ENCODE peak calls at places on chromosomes 13 and 19, in four cellular contexts. One of them, this sample, is unnamed.

GRCh38 chr19:38656171-38656981 is 8.9 kb downstream of the ACTN4 start:
- DNase-seq in HL-60: no peak
- DNase-seq in K562: no peak
- DNase-seq in GM12878: no peak
- DNase-seq in this sample: no peak

GRCh38 chr19:8334458-8335342 is 8.4 kb downstream of the KANK3 start:
- DNase-seq in HL-60: peak
- DNase-seq in K562: peak
- DNase-seq in GM12878: no peak
- DNase-seq in this sample: peak

GRCh38 chr13:107669356-107669755 is 546.0 kb downstream of the LIG4 start:
- DNase-seq in HL-60: no peak
- DNase-seq in K562: no peak
- DNase-seq in GM12878: no peak
- DNase-seq in this sample: no peak

GRCh38 chr13:97878421-97879375 is 74.8 kb upstream of the IPO5 start:
- DNase-seq in HL-60: no peak
- DNase-seq in K562: no peak
- DNase-seq in GM12878: no peak
- DNase-seq in this sample: no peak

GRCh38 chr19:45574526-45574925 is 10.1 kb downstream of the OPA3 start:
- DNase-seq in HL-60: no peak
- DNase-seq in K562: no peak
- DNase-seq in GM12878: no peak
- DNase-seq in this sample: no peak

GRCh38 chr19:372306-372890 is 27.8 kb upstream of the MIER2 start:
- DNase-seq in HL-60: no peak
- DNase-seq in K562: no peak
- DNase-seq in GM12878: no peak
- DNase-seq in this sample: no peak

GRCh38 chr19:55069859-55070225 is 5.8 kb upstream of the EPS8L1 start:
- DNase-seq in HL-60: no peak
- DNase-seq in K562: no peak
- DNase-seq in GM12878: no peak
- DNase-seq in this sample: no peak

GRCh38 chr19:35861640-35862160 is 5.0 kb downstream of the KIRREL2 start:
- DNase-seq in HL-60: no peak
- DNase-seq in K562: no peak
- DNase-seq in GM12878: no peak
- DNase-seq in this sample: no peak

GRCh38 chr19:45249261-45250033 is 1.6 kb upstream of the MARK4 start:
- DNase-seq in HL-60: no peak
- DNase-seq in K562: no peak
- DNase-seq in GM12878: no peak
- DNase-seq in this sample: no peak

GRCh38 chr13:24199016-24199415 is 38.5 kb downstream of the SPATA13 start:
- DNase-seq in HL-60: no peak
- DNase-seq in K562: no peak
- DNase-seq in GM12878: no peak
- DNase-seq in this sample: no peak

GRCh38 chr13:64993514-64994164 is 2236.5 kb downstream of the PCDH9 start:
- DNase-seq in HL-60: no peak
- DNase-seq in K562: no peak
- DNase-seq in GM12878: peak
- DNase-seq in this sample: no peak

GRCh38 chr19:3687774-3688706 is 12.2 kb downstream of the PIP5K1C start:
- DNase-seq in HL-60: no peak
- DNase-seq in K562: no peak
- DNase-seq in GM12878: no peak
- DNase-seq in this sample: peak

GRCh38 chr19:50835785-50836542 is 2.6 kb upstream of the KLK15 start:
- DNase-seq in HL-60: peak
- DNase-seq in K562: peak
- DNase-seq in GM12878: peak
- DNase-seq in this sample: peak

GRCh38 chr13:111123649-111124048 is 8.5 kb downstream of the ARHGEF7 start:
- DNase-seq in HL-60: no peak
- DNase-seq in K562: no peak
- DNase-seq in GM12878: no peak
- DNase-seq in this sample: no peak

GRCh38 chr13:50512602-50513527 is 330.6 kb downstream of the DLEU7 start:
- DNase-seq in HL-60: peak
- DNase-seq in K562: peak
- DNase-seq in GM12878: no peak
- DNase-seq in this sample: peak

GRCh38 chr19:20072936-20073335 is 4.9 kb upstream of the ZNF90 start:
- DNase-seq in HL-60: no peak
- DNase-seq in K562: no peak
- DNase-seq in GM12878: no peak
- DNase-seq in this sample: no peak

GRCh38 chr19:19470579-19470978 is 44.8 kb downstream of the TSSK6 start:
- DNase-seq in HL-60: no peak
- DNase-seq in K562: no peak
- DNase-seq in GM12878: no peak
- DNase-seq in this sample: no peak

GRCh38 chr13:34752561-34752960 is 189.5 kb upstream of the NBEA start:
- DNase-seq in HL-60: no peak
- DNase-seq in K562: no peak
- DNase-seq in GM12878: no peak
- DNase-seq in this sample: no peak

GRCh38 chr19:18684642-18684993 is 1.1 kb downstream of the CRTC1 start:
- DNase-seq in HL-60: no peak
- DNase-seq in K562: no peak
- DNase-seq in GM12878: no peak
- DNase-seq in this sample: no peak

GRCh38 chr13:46639033-46639981 is 86.3 kb downstream of the LRCH1 start:
- DNase-seq in HL-60: no peak
- DNase-seq in K562: no peak
- DNase-seq in GM12878: peak
- DNase-seq in this sample: no peak

GRCh38 chr13:43664700-43665191 is 122.0 kb downstream of the ENOX1 start:
- DNase-seq in HL-60: no peak
- DNase-seq in K562: no peak
- DNase-seq in GM12878: no peak
- DNase-seq in this sample: no peak

GRCh38 chr13:97020194-97020593 is 25.9 kb upstream of the OXGR1 start:
- DNase-seq in HL-60: no peak
- DNase-seq in K562: no peak
- DNase-seq in GM12878: no peak
- DNase-seq in this sample: no peak

GRCh38 chr19:18292460-18292809 is 11.0 kb upstream of the JUND start:
- DNase-seq in HL-60: no peak
- DNase-seq in K562: no peak
- DNase-seq in GM12878: no peak
- DNase-seq in this sample: no peak

GRCh38 chr19:53086949-53087348 is 16.3 kb downstream of the ZNF160 start:
- DNase-seq in HL-60: no peak
- DNase-seq in K562: no peak
- DNase-seq in GM12878: no peak
- DNase-seq in this sample: no peak

GRCh38 chr19:53101518-53101917 is 1.7 kb downstream of the ZNF160 start:
- DNase-seq in HL-60: no peak
- DNase-seq in K562: peak
- DNase-seq in GM12878: no peak
- DNase-seq in this sample: peak

GRCh38 chr13:27981006-27981708 is 7.3 kb downstream of the URAD start:
- DNase-seq in HL-60: no peak
- DNase-seq in K562: no peak
- DNase-seq in GM12878: no peak
- DNase-seq in this sample: no peak

GRCh38 chr19:55613930-55614710 is 8.7 kb downstream of the ZNF865 start:
- DNase-seq in HL-60: no peak
- DNase-seq in K562: no peak
- DNase-seq in GM12878: no peak
- DNase-seq in this sample: no peak

GRCh38 chr19:36688058-36688457 is 646 bp downstream of the ZNF567 start:
- DNase-seq in HL-60: no peak
- DNase-seq in K562: no peak
- DNase-seq in GM12878: no peak
- DNase-seq in this sample: no peak

GRCh38 chr19:1828279-1829238 is 16.5 kb upstream of the ATP8B3 start:
- DNase-seq in HL-60: no peak
- DNase-seq in K562: no peak
- DNase-seq in GM12878: no peak
- DNase-seq in this sample: no peak
- TF ChIP-seq POLR2AphosphoS5 in HL-60: peak
- TF ChIP-seq POLR2AphosphoS5 in K562: no peak
- TF ChIP-seq POLR2AphosphoS5 in GM12878: no peak
- TF ChIP-seq POLR2AphosphoS5 in this sample: peak

GRCh38 chr13:48507024-48507423 is 25.9 kb downstream of the RCBTB2 start:
- DNase-seq in HL-60: no peak
- DNase-seq in K562: no peak
- DNase-seq in GM12878: no peak
- DNase-seq in this sample: no peak

GRCh38 chr13:48508001-48508400 is 24.9 kb downstream of the RCBTB2 start:
- DNase-seq in HL-60: no peak
- DNase-seq in K562: no peak
- DNase-seq in GM12878: no peak
- DNase-seq in this sample: no peak

GRCh38 chr13:48515732-48516131 is 17.1 kb downstream of the RCBTB2 start:
- DNase-seq in HL-60: no peak
- DNase-seq in K562: no peak
- DNase-seq in GM12878: no peak
- DNase-seq in this sample: no peak

GRCh38 chr13:48514776-48515175 is 18.1 kb downstream of the RCBTB2 start:
- DNase-seq in HL-60: no peak
- DNase-seq in K562: no peak
- DNase-seq in GM12878: no peak
- DNase-seq in this sample: no peak

DNA sequence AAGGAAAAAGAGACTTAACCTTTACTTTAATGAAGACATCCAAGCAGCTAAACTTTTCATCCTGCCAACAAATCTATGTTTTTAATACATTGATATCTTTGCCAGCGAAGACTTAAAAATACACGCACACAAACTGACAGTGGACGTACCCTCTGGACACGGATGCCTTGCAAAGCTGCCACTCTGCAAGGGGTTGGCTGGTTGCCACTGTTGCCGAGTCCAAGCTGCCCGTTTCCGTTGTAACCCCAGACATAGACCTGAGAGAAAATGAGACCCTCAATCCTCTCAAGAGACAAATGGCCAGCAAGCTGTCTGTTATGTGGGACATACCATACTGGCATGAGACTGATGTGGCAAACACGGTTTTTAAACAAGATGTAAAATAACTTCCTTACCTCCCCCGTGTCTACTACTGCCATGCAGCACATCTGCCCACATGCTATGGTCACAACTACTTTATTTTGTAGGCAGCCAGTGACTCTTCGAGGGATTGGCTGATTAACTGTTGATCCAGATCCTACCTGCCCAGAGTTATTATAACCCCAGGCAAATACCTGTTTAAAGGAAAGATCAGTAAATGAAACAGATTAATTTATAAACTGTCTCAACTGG is 21.2 kb downstream of the RCBTB2 start:
- DNase-seq in HL-60: no peak
- DNase-seq in K562: no peak
- DNase-seq in GM12878: no peak
- DNase-seq in this sample: no peak
- TF ChIP-seq SPI1 in HL-60: no peak
- TF ChIP-seq SPI1 in K562: no peak
- TF ChIP-seq SPI1 in GM12878: no peak
- TF ChIP-seq SPI1 in this sample: no peak

GRCh38 chr19:6110360-6110977 is at the start of gene RFX2:
- DNase-seq in HL-60: peak
- DNase-seq in K562: peak
- DNase-seq in GM12878: peak
- DNase-seq in this sample: peak
- TF ChIP-seq POLR2AphosphoS5 in HL-60: peak
- TF ChIP-seq POLR2AphosphoS5 in K562: peak
- TF ChIP-seq POLR2AphosphoS5 in GM12878: peak
- TF ChIP-seq POLR2AphosphoS5 in this sample: no peak

GRCh38 chr13:76885203-76886004 is 801 bp downstream of the KCTD12 start:
- DNase-seq in HL-60: no peak
- DNase-seq in K562: peak
- DNase-seq in GM12878: no peak
- DNase-seq in this sample: peak
- TF ChIP-seq SPI1 in HL-60: no peak
- TF ChIP-seq SPI1 in K562: no peak
- TF ChIP-seq SPI1 in GM12878: no peak
- TF ChIP-seq SPI1 in this sample: no peak

DNA sequence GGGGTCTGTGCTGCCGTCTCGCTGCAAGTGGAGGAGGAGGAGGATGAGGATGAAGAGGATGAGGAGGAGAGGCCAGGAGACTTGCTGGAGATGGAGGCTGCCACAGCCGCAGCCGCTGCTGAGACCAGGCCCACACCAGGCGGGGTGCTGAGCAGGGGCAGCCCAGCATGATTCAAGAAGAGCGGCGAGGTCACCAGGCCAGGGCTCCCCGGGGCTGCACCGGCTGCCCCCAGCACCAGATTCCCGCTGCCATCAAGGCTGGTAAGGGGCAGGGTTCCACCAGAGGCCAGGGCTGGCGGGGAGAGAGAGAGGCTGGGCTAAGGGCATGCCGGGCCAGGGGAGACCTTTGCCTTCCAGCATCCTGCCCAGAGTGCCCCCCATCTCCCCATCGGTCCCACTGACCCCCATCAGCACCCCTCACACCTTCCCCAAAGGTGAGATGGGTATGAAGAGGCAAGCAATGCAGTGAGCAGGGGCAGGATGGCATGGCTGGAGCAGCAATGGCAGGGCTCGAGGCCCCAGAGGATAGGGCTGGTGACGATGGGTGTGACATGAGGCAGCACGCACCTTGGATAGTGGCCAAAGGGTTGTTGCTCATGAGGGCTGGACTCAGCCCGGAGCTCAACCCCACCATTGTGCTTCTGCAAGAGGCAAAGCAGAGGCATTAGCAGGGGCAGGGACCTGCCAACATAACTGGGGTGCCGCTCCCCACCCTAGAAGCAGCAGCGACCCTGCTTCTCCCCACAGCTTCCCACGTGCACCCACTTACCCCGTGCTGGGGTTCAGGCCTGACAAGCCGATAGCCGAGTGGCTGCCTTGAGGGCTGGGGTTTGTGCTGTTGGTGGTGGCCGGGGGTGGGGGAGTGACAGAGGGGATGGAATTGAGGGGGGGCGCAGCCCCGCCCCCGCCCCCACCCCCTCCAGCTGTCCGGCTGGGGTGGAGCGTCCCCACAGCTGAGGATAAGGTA is 15.6 kb downstream of the ZNF574 start:
- DNase-seq in HL-60: no peak
- DNase-seq in K562: peak
- DNase-seq in GM12878: no peak
- DNase-seq in this sample: no peak
- TF ChIP-seq POLR2AphosphoS5 in HL-60: no peak
- TF ChIP-seq POLR2AphosphoS5 in K562: no peak
- TF ChIP-seq POLR2AphosphoS5 in GM12878: no peak
- TF ChIP-seq POLR2AphosphoS5 in this sample: no peak

GRCh38 chr19:10915511-10916091 is 12.8 kb downstream of the YIPF2 start:
- DNase-seq in HL-60: no peak
- DNase-seq in K562: no peak
- DNase-seq in GM12878: no peak
- DNase-seq in this sample: no peak
- TF ChIP-seq SPI1 in HL-60: no peak
- TF ChIP-seq SPI1 in K562: no peak
- TF ChIP-seq SPI1 in GM12878: no peak
- TF ChIP-seq SPI1 in this sample: no peak